ENCODE peak calls at places on chromosomes 6 and 20, in six cellular contexts. One of them, this sample, is unnamed. For H3K4me1, the result is how much of the 10 kb centered on the place peaks cover.

GRCh38 chr6:130132286-130132701 is 90.5 kb downstream of the SAMD3 start:
- DNase-seq in sigmoid colon: no peak
- DNase-seq in ovary: no peak
- DNase-seq in CD4-positive, CD25-positive, alpha-beta regulatory T cell: peak
- DNase-seq in SJSA1: no peak
- DNase-seq in A549: no peak
- DNase-seq in this sample: no peak

GRCh38 chr6:159148641-159149040 is 20.6 kb upstream of the FNDC1 start:
- DNase-seq in ovary: no peak
- DNase-seq in sigmoid colon: no peak
- DNase-seq in A549: no peak
- DNase-seq in SJSA1: no peak
- DNase-seq in CD4-positive, CD25-positive, alpha-beta regulatory T cell: no peak
- DNase-seq in this sample: no peak

GRCh38 chr6:152124432-152125074 is 317.1 kb downstream of the ESR1 start:
- DNase-seq in CD4-positive, CD25-positive, alpha-beta regulatory T cell: peak
- DNase-seq in sigmoid colon: no peak
- DNase-seq in A549: peak
- DNase-seq in ovary: no peak
- DNase-seq in SJSA1: no peak
- DNase-seq in this sample: peak

GRCh38 chr20:56574531-56575142 is 41.6 kb downstream of the FAM209B start:
- DNase-seq in CD4-positive, CD25-positive, alpha-beta regulatory T cell: no peak
- DNase-seq in ovary: no peak
- DNase-seq in SJSA1: no peak
- DNase-seq in A549: no peak
- DNase-seq in sigmoid colon: no peak
- DNase-seq in this sample: no peak

GRCh38 chr20:9996944-9997343 is 37.8 kb upstream of the ANKEF1 start:
- DNase-seq in A549: no peak
- DNase-seq in CD4-positive, CD25-positive, alpha-beta regulatory T cell: no peak
- DNase-seq in SJSA1: no peak
- DNase-seq in sigmoid colon: no peak
- DNase-seq in ovary: no peak
- DNase-seq in this sample: no peak

GRCh38 chr6:72267470-72267869 is 354.4 kb upstream of the KCNQ5 start:
- DNase-seq in CD4-positive, CD25-positive, alpha-beta regulatory T cell: no peak
- DNase-seq in A549: no peak
- DNase-seq in ovary: no peak
- DNase-seq in SJSA1: no peak
- DNase-seq in sigmoid colon: no peak
- DNase-seq in this sample: no peak

GRCh38 chr6:44190712-44191111 is 26.0 kb upstream of the MYMX start:
- DNase-seq in SJSA1: no peak
- DNase-seq in CD4-positive, CD25-positive, alpha-beta regulatory T cell: peak
- DNase-seq in ovary: no peak
- DNase-seq in sigmoid colon: no peak
- DNase-seq in A549: no peak
- DNase-seq in this sample: no peak

GRCh38 chr6:136550330-136551071 is at the start of gene MAP7:
- DNase-seq in ovary: peak
- DNase-seq in SJSA1: no peak
- DNase-seq in sigmoid colon: peak
- DNase-seq in CD4-positive, CD25-positive, alpha-beta regulatory T cell: peak
- DNase-seq in A549: peak
- DNase-seq in this sample: peak

GRCh38 chr20:330233-331149 is 5.1 kb downstream of the SOX12 start:
- DNase-seq in sigmoid colon: peak
- DNase-seq in SJSA1: peak
- DNase-seq in A549: peak
- DNase-seq in ovary: peak
- DNase-seq in CD4-positive, CD25-positive, alpha-beta regulatory T cell: peak
- DNase-seq in this sample: peak

GRCh38 chr6:19836799-19837510 is at the start of gene ID4:
- DNase-seq in ovary: peak
- DNase-seq in CD4-positive, CD25-positive, alpha-beta regulatory T cell: no peak
- DNase-seq in sigmoid colon: peak
- DNase-seq in A549: peak
- DNase-seq in SJSA1: peak
- DNase-seq in this sample: no peak

GRCh38 chr6:136351518-136352106 is 62.0 kb upstream of the BCLAF1 start:
- DNase-seq in A549: no peak
- DNase-seq in CD4-positive, CD25-positive, alpha-beta regulatory T cell: no peak
- DNase-seq in SJSA1: no peak
- DNase-seq in ovary: no peak
- DNase-seq in sigmoid colon: no peak
- DNase-seq in this sample: no peak

GRCh38 chr6:161242779-161243693 is 30.8 kb downstream of the AGPAT4 start:
- DNase-seq in sigmoid colon: peak
- DNase-seq in CD4-positive, CD25-positive, alpha-beta regulatory T cell: no peak
- DNase-seq in A549: no peak
- DNase-seq in SJSA1: no peak
- DNase-seq in ovary: no peak
- DNase-seq in this sample: no peak

GRCh38 chr6:152089992-152090391 is 282.5 kb downstream of the ESR1 start:
- DNase-seq in ovary: no peak
- DNase-seq in A549: no peak
- DNase-seq in CD4-positive, CD25-positive, alpha-beta regulatory T cell: no peak
- DNase-seq in sigmoid colon: no peak
- DNase-seq in SJSA1: peak
- DNase-seq in this sample: no peak

DNA sequence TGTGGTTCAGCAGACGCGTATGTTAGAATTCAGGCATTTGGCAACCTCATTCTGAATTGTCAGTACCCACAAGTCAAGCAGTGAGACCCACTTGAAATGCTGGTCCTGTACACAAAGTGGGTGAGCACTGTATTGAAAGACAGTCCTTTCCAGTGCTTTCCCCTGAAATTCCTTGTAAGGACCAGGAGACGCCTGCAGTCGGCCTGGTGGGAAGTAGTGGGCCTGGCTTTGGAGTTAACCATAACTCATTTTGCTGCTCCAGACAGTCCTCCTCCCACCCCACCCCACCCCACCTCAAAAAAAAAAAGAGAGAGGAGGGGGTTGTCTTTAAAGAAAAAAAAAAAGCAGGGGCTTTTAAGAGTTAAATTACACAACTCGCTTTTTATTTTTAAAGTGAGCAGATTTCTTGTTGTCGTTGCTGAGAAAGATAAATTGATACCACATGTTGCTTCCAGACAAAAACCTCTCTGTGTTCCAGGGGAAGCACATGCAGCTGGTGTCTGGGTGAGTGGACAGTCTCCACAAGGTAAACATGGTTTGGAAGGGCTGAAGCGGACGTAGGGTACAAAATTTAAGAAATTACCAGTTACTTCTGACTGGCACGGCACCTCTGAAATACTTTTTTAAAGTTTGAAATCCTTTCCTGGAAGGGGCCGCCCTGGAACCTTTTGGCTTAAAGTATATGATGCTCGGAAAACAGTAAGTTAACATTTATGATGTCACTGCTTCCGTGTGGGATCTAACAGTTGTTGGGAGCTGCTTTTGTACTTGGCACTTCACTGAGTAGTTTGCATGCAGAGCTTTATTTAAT is 95.3 kb downstream of the FOXO3 start:
- DNase-seq in SJSA1: no peak
- DNase-seq in ovary: peak
- DNase-seq in sigmoid colon: peak
- DNase-seq in CD4-positive, CD25-positive, alpha-beta regulatory T cell: no peak
- DNase-seq in A549: no peak
- DNase-seq in this sample: no peak
- H3K4me1 ChIP-seq in SJSA1: half or more
- H3K4me1 ChIP-seq in ovary: under half
- H3K4me1 ChIP-seq in sigmoid colon: half or more
- H3K4me1 ChIP-seq in CD4-positive, CD25-positive, alpha-beta regulatory T cell: under half
- H3K4me1 ChIP-seq in A549: under half
- H3K4me1 ChIP-seq in this sample: under half

DNA sequence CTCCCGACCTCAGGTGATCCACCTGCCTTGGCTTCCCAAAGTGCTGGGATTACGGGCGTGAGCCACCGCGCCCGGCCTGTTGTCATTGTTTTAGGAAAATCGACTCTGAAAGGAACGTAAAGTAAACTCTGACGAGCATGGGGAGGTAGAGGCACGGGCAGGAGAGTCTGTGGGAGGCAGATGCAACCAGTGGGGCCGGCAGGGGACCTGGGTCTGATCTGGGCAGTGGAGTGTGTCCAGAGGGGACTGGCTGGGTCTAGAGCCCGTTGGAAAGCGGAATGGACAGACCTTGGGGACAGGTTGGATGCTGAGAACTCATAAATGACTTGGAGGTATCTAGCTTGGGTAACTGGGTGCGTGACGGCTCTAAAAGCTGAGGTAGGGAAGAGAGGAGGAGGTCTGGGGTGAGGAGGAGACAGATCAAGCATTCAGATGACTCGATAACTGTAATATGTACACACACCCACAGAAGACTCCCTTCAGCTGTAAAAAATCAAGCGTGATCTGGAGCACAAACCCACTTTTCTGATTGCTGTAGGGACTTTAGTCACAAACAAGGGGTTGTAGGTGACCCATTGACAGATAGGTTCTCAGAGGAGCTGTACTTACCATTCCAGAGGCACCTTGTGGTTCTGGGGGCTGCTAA is 22.4 kb downstream of the MANBAL start:
- DNase-seq in A549: no peak
- DNase-seq in ovary: no peak
- DNase-seq in SJSA1: no peak
- DNase-seq in sigmoid colon: peak
- DNase-seq in CD4-positive, CD25-positive, alpha-beta regulatory T cell: no peak
- DNase-seq in this sample: no peak
- H3K4me1 ChIP-seq in A549: under half
- H3K4me1 ChIP-seq in ovary: under half
- H3K4me1 ChIP-seq in SJSA1: under half
- H3K4me1 ChIP-seq in sigmoid colon: half or more
- H3K4me1 ChIP-seq in CD4-positive, CD25-positive, alpha-beta regulatory T cell: under half
- H3K4me1 ChIP-seq in this sample: under half

GRCh38 chr6:42133926-42134325 is 8.5 kb downstream of the C6orf132 start:
- DNase-seq in SJSA1: peak
- DNase-seq in sigmoid colon: no peak
- DNase-seq in ovary: no peak
- DNase-seq in CD4-positive, CD25-positive, alpha-beta regulatory T cell: no peak
- DNase-seq in A549: no peak
- DNase-seq in this sample: no peak

GRCh38 chr6:42128460-42129359 is 13.7 kb downstream of the C6orf132 start:
- DNase-seq in ovary: no peak
- DNase-seq in sigmoid colon: no peak
- DNase-seq in CD4-positive, CD25-positive, alpha-beta regulatory T cell: no peak
- DNase-seq in SJSA1: no peak
- DNase-seq in A549: no peak
- DNase-seq in this sample: no peak

GRCh38 chr6:42129360-42129676 is 13.1 kb downstream of the C6orf132 start:
- DNase-seq in A549: no peak
- DNase-seq in SJSA1: no peak
- DNase-seq in ovary: no peak
- DNase-seq in CD4-positive, CD25-positive, alpha-beta regulatory T cell: no peak
- DNase-seq in sigmoid colon: no peak
- DNase-seq in this sample: no peak

GRCh38 chr6:42135161-42135560 is 7.3 kb downstream of the C6orf132 start:
- DNase-seq in A549: no peak
- DNase-seq in SJSA1: peak
- DNase-seq in ovary: no peak
- DNase-seq in sigmoid colon: no peak
- DNase-seq in CD4-positive, CD25-positive, alpha-beta regulatory T cell: no peak
- DNase-seq in this sample: no peak

DNA sequence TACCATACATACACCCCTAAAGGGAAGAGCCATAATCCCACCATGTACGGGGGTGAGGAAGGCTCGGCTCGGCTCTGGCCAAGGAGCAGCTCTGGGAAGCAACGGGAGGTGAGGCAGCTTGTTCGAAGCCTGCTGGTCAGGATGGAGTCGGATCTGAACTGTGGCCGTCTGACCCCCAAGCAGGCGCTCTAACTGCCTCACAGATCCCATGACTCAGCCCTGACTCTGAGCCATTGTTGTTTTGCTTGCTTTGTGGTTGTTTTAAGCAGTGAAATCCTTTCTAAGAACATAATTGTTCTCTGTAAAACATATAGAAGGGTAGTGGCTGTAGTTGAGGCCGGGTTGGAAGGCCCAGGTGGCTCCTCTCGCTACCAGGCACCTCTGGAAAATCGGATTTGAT is 10.9 kb downstream of the C6orf132 start:
- DNase-seq in A549: no peak
- DNase-seq in CD4-positive, CD25-positive, alpha-beta regulatory T cell: no peak
- DNase-seq in SJSA1: peak
- DNase-seq in ovary: no peak
- DNase-seq in sigmoid colon: no peak
- DNase-seq in this sample: peak
- H3K4me1 ChIP-seq in A549: under half
- H3K4me1 ChIP-seq in CD4-positive, CD25-positive, alpha-beta regulatory T cell: under half
- H3K4me1 ChIP-seq in SJSA1: under half
- H3K4me1 ChIP-seq in ovary: under half
- H3K4me1 ChIP-seq in sigmoid colon: under half
- H3K4me1 ChIP-seq in this sample: under half

GRCh38 chr20:24411452-24412216 is 57.8 kb upstream of the SYNDIG1 start:
- DNase-seq in SJSA1: no peak
- DNase-seq in ovary: no peak
- DNase-seq in sigmoid colon: no peak
- DNase-seq in A549: no peak
- DNase-seq in CD4-positive, CD25-positive, alpha-beta regulatory T cell: no peak
- DNase-seq in this sample: no peak
- H3K4me1 ChIP-seq in SJSA1: under half
- H3K4me1 ChIP-seq in ovary: under half
- H3K4me1 ChIP-seq in sigmoid colon: under half
- H3K4me1 ChIP-seq in A549: under half
- H3K4me1 ChIP-seq in CD4-positive, CD25-positive, alpha-beta regulatory T cell: under half
- H3K4me1 ChIP-seq in this sample: under half

This sample was measured in HAP-1.